ENCODE peak calls at places on chromosomes 4 and X, in four cellular contexts. One of them, this sample, is unnamed.

GRCh38 chr4:47337893-47338292 is 125.6 kb downstream of the COMMD8 start:
- DNase-seq in activated effector memory CD4-positive, alpha-beta T cell treated with Interleukin-2 at 50 U/mL for 16 hours: no peak
- DNase-seq in RPMI7951: no peak
- DNase-seq in H4: no peak
- DNase-seq in this sample: no peak

GRCh38 chrX:100207331-100208024 is 202.6 kb downstream of the PCDH19 start:
- DNase-seq in activated effector memory CD4-positive, alpha-beta T cell treated with Interleukin-2 at 50 U/mL for 16 hours: no peak
- DNase-seq in RPMI7951: no peak
- DNase-seq in H4: no peak
- DNase-seq in this sample: no peak

GRCh38 chrX:69466546-69466945 is 37.6 kb upstream of the NALF2 start:
- DNase-seq in activated effector memory CD4-positive, alpha-beta T cell treated with Interleukin-2 at 50 U/mL for 16 hours: no peak
- DNase-seq in RPMI7951: no peak
- DNase-seq in H4: no peak
- DNase-seq in this sample: no peak

GRCh38 chrX:17519349-17519748 is 144.3 kb downstream of the NHS start:
- DNase-seq in activated effector memory CD4-positive, alpha-beta T cell treated with Interleukin-2 at 50 U/mL for 16 hours: no peak
- DNase-seq in RPMI7951: no peak
- DNase-seq in H4: no peak
- DNase-seq in this sample: no peak

GRCh38 chr4:8552581-8553205 is 27.5 kb upstream of the GPR78 start:
- DNase-seq in activated effector memory CD4-positive, alpha-beta T cell treated with Interleukin-2 at 50 U/mL for 16 hours: no peak
- DNase-seq in RPMI7951: no peak
- DNase-seq in H4: no peak
- DNase-seq in this sample: no peak

GRCh38 chrX:94834226-94834625 is 1160.2 kb downstream of the FAM133A start:
- DNase-seq in activated effector memory CD4-positive, alpha-beta T cell treated with Interleukin-2 at 50 U/mL for 16 hours: no peak
- DNase-seq in RPMI7951: no peak
- DNase-seq in H4: peak
- DNase-seq in this sample: no peak

GRCh38 chr4:8119877-8120276 is 38.7 kb downstream of the ABLIM2 start:
- DNase-seq in activated effector memory CD4-positive, alpha-beta T cell treated with Interleukin-2 at 50 U/mL for 16 hours: no peak
- DNase-seq in RPMI7951: no peak
- DNase-seq in H4: no peak
- DNase-seq in this sample: no peak

GRCh38 chr4:53601251-53601764 is 10.0 kb upstream of the LNX1 start:
- DNase-seq in activated effector memory CD4-positive, alpha-beta T cell treated with Interleukin-2 at 50 U/mL for 16 hours: no peak
- DNase-seq in RPMI7951: peak
- DNase-seq in H4: peak
- DNase-seq in this sample: peak

GRCh38 chrX:40061871-40062524 is 35.8 kb downstream of the BCOR start:
- DNase-seq in activated effector memory CD4-positive, alpha-beta T cell treated with Interleukin-2 at 50 U/mL for 16 hours: no peak
- DNase-seq in RPMI7951: no peak
- DNase-seq in H4: no peak
- DNase-seq in this sample: no peak

This sample was measured in A673.